ENCODE peak calls at places on chromosomes 11 and 22, in ten cellular contexts. One of them, this sample, is unnamed.

GRCh38 chr11:69801513-69802335 is 17.5 kb downstream of the FGF3 start:
- DNase-seq in left ventricle myocardium inferior: no peak
- DNase-seq in choroid plexus epithelial cell: peak; percentile 28
- DNase-seq in cardiac muscle cell: peak; percentile 54
- DNase-seq in AG04450: no peak
- DNase-seq in prostate gland: no peak
- DNase-seq in tibial artery: no peak
- DNase-seq in astrocyte of the cerebellum: no peak
- DNase-seq in MM.1S: no peak
- DNase-seq in HFF-Myc: no peak
- DNase-seq in this sample: peak; percentile 19

GRCh38 chr11:10906521-10906920 is 48.7 kb upstream of the ZBED5 start:
- DNase-seq in left ventricle myocardium inferior: no peak
- DNase-seq in choroid plexus epithelial cell: peak; percentile 61
- DNase-seq in cardiac muscle cell: no peak
- DNase-seq in AG04450: no peak
- DNase-seq in prostate gland: no peak
- DNase-seq in tibial artery: no peak
- DNase-seq in astrocyte of the cerebellum: no peak
- DNase-seq in MM.1S: no peak
- DNase-seq in HFF-Myc: no peak
- DNase-seq in this sample: no peak

GRCh38 chr11:113505046-113505445 is 29.8 kb upstream of the DRD2 start:
- DNase-seq in left ventricle myocardium inferior: no peak
- DNase-seq in choroid plexus epithelial cell: no peak
- DNase-seq in cardiac muscle cell: no peak
- DNase-seq in AG04450: no peak
- DNase-seq in prostate gland: no peak
- DNase-seq in tibial artery: no peak
- DNase-seq in astrocyte of the cerebellum: no peak
- DNase-seq in MM.1S: no peak
- DNase-seq in HFF-Myc: no peak
- DNase-seq in this sample: no peak

GRCh38 chr11:10979529-10979928 is 121.7 kb upstream of the ZBED5 start:
- DNase-seq in left ventricle myocardium inferior: no peak
- DNase-seq in choroid plexus epithelial cell: no peak
- DNase-seq in cardiac muscle cell: no peak
- DNase-seq in AG04450: no peak
- DNase-seq in prostate gland: no peak
- DNase-seq in tibial artery: no peak
- DNase-seq in astrocyte of the cerebellum: no peak
- DNase-seq in MM.1S: no peak
- DNase-seq in HFF-Myc: no peak
- DNase-seq in this sample: peak; percentile 5

GRCh38 chr11:64675417-64676252 is 47.4 kb downstream of the NRXN2 start:
- DNase-seq in left ventricle myocardium inferior: peak; percentile 80
- DNase-seq in choroid plexus epithelial cell: peak; percentile 88
- DNase-seq in cardiac muscle cell: peak; percentile 23
- DNase-seq in AG04450: no peak
- DNase-seq in prostate gland: no peak
- DNase-seq in tibial artery: peak; percentile 89
- DNase-seq in astrocyte of the cerebellum: no peak
- DNase-seq in MM.1S: no peak
- DNase-seq in HFF-Myc: no peak
- DNase-seq in this sample: peak; percentile 45

GRCh38 chr11:67267188-67268035 is 1.1 kb downstream of the GRK2 start:
- DNase-seq in left ventricle myocardium inferior: no peak
- DNase-seq in choroid plexus epithelial cell: no peak
- DNase-seq in cardiac muscle cell: no peak
- DNase-seq in AG04450: no peak
- DNase-seq in prostate gland: peak; percentile 58
- DNase-seq in tibial artery: no peak
- DNase-seq in astrocyte of the cerebellum: no peak
- DNase-seq in MM.1S: peak; percentile 91
- DNase-seq in HFF-Myc: no peak
- DNase-seq in this sample: peak; percentile 66

GRCh38 chr11:60768202-60768601 is 11.5 kb downstream of the MS4A15 start:
- DNase-seq in left ventricle myocardium inferior: no peak
- DNase-seq in choroid plexus epithelial cell: no peak
- DNase-seq in cardiac muscle cell: no peak
- DNase-seq in AG04450: no peak
- DNase-seq in prostate gland: no peak
- DNase-seq in tibial artery: no peak
- DNase-seq in astrocyte of the cerebellum: no peak
- DNase-seq in MM.1S: no peak
- DNase-seq in HFF-Myc: no peak
- DNase-seq in this sample: no peak

GRCh38 chr11:9663699-9664275 is at the start of gene SWAP70:
- DNase-seq in left ventricle myocardium inferior: peak; percentile 91
- DNase-seq in choroid plexus epithelial cell: peak; percentile 87
- DNase-seq in cardiac muscle cell: peak; percentile 90
- DNase-seq in AG04450: peak; percentile 59
- DNase-seq in prostate gland: peak; percentile 88
- DNase-seq in tibial artery: peak; percentile 87
- DNase-seq in astrocyte of the cerebellum: peak; percentile 64
- DNase-seq in MM.1S: peak; percentile 78
- DNase-seq in HFF-Myc: peak; percentile 42
- DNase-seq in this sample: peak; percentile 95

GRCh38 chr11:133576351-133576750 is 44.0 kb upstream of the OPCML start:
- DNase-seq in left ventricle myocardium inferior: no peak
- DNase-seq in choroid plexus epithelial cell: no peak
- DNase-seq in cardiac muscle cell: no peak
- DNase-seq in AG04450: no peak
- DNase-seq in prostate gland: no peak
- DNase-seq in tibial artery: no peak
- DNase-seq in astrocyte of the cerebellum: no peak
- DNase-seq in MM.1S: no peak
- DNase-seq in HFF-Myc: no peak
- DNase-seq in this sample: no peak

GRCh38 chr22:41526802-41527799 is 17.2 kb downstream of the POLR3H start:
- DNase-seq in left ventricle myocardium inferior: peak; percentile 50
- DNase-seq in choroid plexus epithelial cell: peak; percentile 49
- DNase-seq in cardiac muscle cell: peak; percentile 29
- DNase-seq in AG04450: no peak
- DNase-seq in prostate gland: no peak
- DNase-seq in tibial artery: no peak
- DNase-seq in astrocyte of the cerebellum: no peak
- DNase-seq in MM.1S: peak; percentile 30
- DNase-seq in HFF-Myc: no peak
- DNase-seq in this sample: peak; percentile 61

GRCh38 chr22:47245786-47246185 is 483.3 kb downstream of the TBC1D22A start:
- DNase-seq in left ventricle myocardium inferior: no peak
- DNase-seq in choroid plexus epithelial cell: no peak
- DNase-seq in cardiac muscle cell: no peak
- DNase-seq in AG04450: no peak
- DNase-seq in prostate gland: no peak
- DNase-seq in tibial artery: no peak
- DNase-seq in astrocyte of the cerebellum: no peak
- DNase-seq in MM.1S: no peak
- DNase-seq in HFF-Myc: no peak
- DNase-seq in this sample: no peak

GRCh38 chr11:112122206-112122605 is 35.5 kb downstream of the SDHD start:
- DNase-seq in left ventricle myocardium inferior: no peak
- DNase-seq in choroid plexus epithelial cell: peak; percentile 21
- DNase-seq in cardiac muscle cell: no peak
- DNase-seq in AG04450: no peak
- DNase-seq in prostate gland: no peak
- DNase-seq in tibial artery: no peak
- DNase-seq in astrocyte of the cerebellum: no peak
- DNase-seq in MM.1S: no peak
- DNase-seq in HFF-Myc: peak; percentile 27
- DNase-seq in this sample: no peak

GRCh38 chr11:19679952-19680823 is 32.4 kb upstream of the NAV2 start:
- DNase-seq in left ventricle myocardium inferior: peak; percentile 82
- DNase-seq in choroid plexus epithelial cell: peak; percentile 94
- DNase-seq in cardiac muscle cell: peak; percentile 25
- DNase-seq in AG04450: peak; percentile 94
- DNase-seq in prostate gland: peak; percentile 77
- DNase-seq in tibial artery: peak; percentile 96
- DNase-seq in astrocyte of the cerebellum: peak; percentile 96
- DNase-seq in MM.1S: no peak
- DNase-seq in HFF-Myc: peak; percentile 83
- DNase-seq in this sample: no peak

GRCh38 chr11:132493786-132494185 is 1038.5 kb downstream of the OPCML start:
- DNase-seq in left ventricle myocardium inferior: no peak
- DNase-seq in choroid plexus epithelial cell: no peak
- DNase-seq in cardiac muscle cell: no peak
- DNase-seq in AG04450: no peak
- DNase-seq in prostate gland: no peak
- DNase-seq in tibial artery: no peak
- DNase-seq in astrocyte of the cerebellum: no peak
- DNase-seq in MM.1S: no peak
- DNase-seq in HFF-Myc: no peak
- DNase-seq in this sample: no peak

GRCh38 chr11:72602250-72602904 is 71.8 kb downstream of the PDE2A start:
- DNase-seq in left ventricle myocardium inferior: no peak
- DNase-seq in choroid plexus epithelial cell: no peak
- DNase-seq in cardiac muscle cell: no peak
- DNase-seq in AG04450: no peak
- DNase-seq in prostate gland: no peak
- DNase-seq in tibial artery: no peak
- DNase-seq in astrocyte of the cerebellum: no peak
- DNase-seq in MM.1S: no peak
- DNase-seq in HFF-Myc: no peak
- DNase-seq in this sample: no peak

GRCh38 chr11:122697636-122698167 is 42.2 kb downstream of the UBASH3B start:
- DNase-seq in left ventricle myocardium inferior: no peak
- DNase-seq in choroid plexus epithelial cell: peak; percentile 83
- DNase-seq in cardiac muscle cell: no peak
- DNase-seq in AG04450: no peak
- DNase-seq in prostate gland: no peak
- DNase-seq in tibial artery: peak; percentile 26
- DNase-seq in astrocyte of the cerebellum: no peak
- DNase-seq in MM.1S: peak; percentile 45
- DNase-seq in HFF-Myc: no peak
- DNase-seq in this sample: peak; percentile 67
- H3K4me3 ChIP-seq in left ventricle myocardium inferior: no peak overlapping the region
- H3K4me3 ChIP-seq in choroid plexus epithelial cell: no peak overlapping the region
- H3K4me3 ChIP-seq in cardiac muscle cell: no peak overlapping the region
- H3K4me3 ChIP-seq in AG04450: no peak overlapping the region
- H3K4me3 ChIP-seq in prostate gland: no peak overlapping the region
- H3K4me3 ChIP-seq in tibial artery: no peak overlapping the region
- H3K4me3 ChIP-seq in astrocyte of the cerebellum: no peak overlapping the region
- H3K4me3 ChIP-seq in MM.1S: no peak overlapping the region
- H3K4me3 ChIP-seq in HFF-Myc: no peak overlapping the region
- H3K4me3 ChIP-seq in this sample: no peak overlapping the region

DNA sequence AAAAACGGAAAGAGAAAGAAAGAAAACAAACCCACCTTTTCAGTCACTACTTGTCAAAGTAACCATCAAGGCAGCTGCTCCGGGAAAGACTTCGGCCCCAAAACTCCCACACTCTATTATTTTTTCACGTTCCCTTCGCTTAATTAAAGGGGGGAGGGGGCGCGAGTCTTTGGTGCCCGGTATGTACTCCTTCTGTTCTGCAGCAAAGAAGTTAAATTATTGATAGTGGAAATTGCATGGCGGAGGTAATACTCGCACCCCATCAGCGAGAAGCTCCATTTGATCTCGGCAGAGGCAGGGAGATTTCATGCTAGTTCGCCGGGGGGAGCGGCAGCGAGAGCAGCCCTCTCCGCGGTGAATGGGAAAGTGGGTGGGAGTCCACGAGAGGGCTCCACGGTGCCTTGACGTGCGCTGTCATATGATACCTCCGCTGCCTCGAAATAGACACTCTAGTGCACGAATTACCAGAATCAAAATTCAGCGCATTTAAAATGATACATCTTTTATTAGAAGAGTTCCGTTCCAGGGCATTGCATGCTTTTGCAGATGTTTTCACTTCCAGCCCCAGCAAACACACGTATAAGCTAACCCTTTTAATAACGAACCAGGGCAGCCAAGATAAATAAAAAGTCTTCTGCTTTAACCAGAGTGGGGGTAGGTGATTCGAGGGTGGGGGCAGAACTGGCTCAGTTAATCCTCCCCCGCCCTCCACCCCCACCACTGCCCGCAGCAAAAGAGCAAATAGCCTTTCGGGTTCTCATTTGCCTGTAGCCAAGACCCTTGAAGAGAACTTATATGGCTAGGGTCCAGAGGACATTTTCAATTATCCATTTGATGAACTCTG is 1.2 kb upstream of the BDNF start:
- DNase-seq in left ventricle myocardium inferior: peak; percentile 41
- DNase-seq in choroid plexus epithelial cell: peak; percentile 81
- DNase-seq in cardiac muscle cell: peak; percentile 42
- DNase-seq in AG04450: no peak
- DNase-seq in prostate gland: no peak
- DNase-seq in tibial artery: no peak
- DNase-seq in astrocyte of the cerebellum: no peak
- DNase-seq in MM.1S: peak; percentile 41
- DNase-seq in HFF-Myc: no peak
- DNase-seq in this sample: peak; percentile 36
- TF ChIP-seq CTCF in left ventricle myocardium inferior: peak; percentile 47
- TF ChIP-seq CTCF in choroid plexus epithelial cell: peak; percentile 53
- TF ChIP-seq CTCF in cardiac muscle cell: peak; percentile 35
- TF ChIP-seq CTCF in AG04450: peak; percentile 48
- TF ChIP-seq CTCF in prostate gland: no peak
- TF ChIP-seq CTCF in tibial artery: peak; percentile 22
- TF ChIP-seq CTCF in astrocyte of the cerebellum: peak; percentile 22
- TF ChIP-seq CTCF in MM.1S: peak; percentile 30
- TF ChIP-seq CTCF in HFF-Myc: peak; percentile 36
- TF ChIP-seq CTCF in this sample: peak; percentile 4

GRCh38 chr11:118896921-118897591 is 13.4 kb downstream of the CXCR5 start:
- DNase-seq in left ventricle myocardium inferior: no peak
- DNase-seq in choroid plexus epithelial cell: no peak
- DNase-seq in cardiac muscle cell: no peak
- DNase-seq in AG04450: no peak
- DNase-seq in prostate gland: no peak
- DNase-seq in tibial artery: no peak
- DNase-seq in astrocyte of the cerebellum: no peak
- DNase-seq in MM.1S: no peak
- DNase-seq in HFF-Myc: no peak
- DNase-seq in this sample: no peak
- H3K4me3 ChIP-seq in left ventricle myocardium inferior: no peak overlapping the region
- H3K4me3 ChIP-seq in choroid plexus epithelial cell: no peak overlapping the region
- H3K4me3 ChIP-seq in cardiac muscle cell: no peak overlapping the region
- H3K4me3 ChIP-seq in AG04450: no peak overlapping the region
- H3K4me3 ChIP-seq in prostate gland: no peak overlapping the region
- H3K4me3 ChIP-seq in tibial artery: no peak overlapping the region
- H3K4me3 ChIP-seq in astrocyte of the cerebellum: no peak overlapping the region
- H3K4me3 ChIP-seq in MM.1S: no peak overlapping the region
- H3K4me3 ChIP-seq in HFF-Myc: no peak overlapping the region
- H3K4me3 ChIP-seq in this sample: no peak overlapping the region

DNA sequence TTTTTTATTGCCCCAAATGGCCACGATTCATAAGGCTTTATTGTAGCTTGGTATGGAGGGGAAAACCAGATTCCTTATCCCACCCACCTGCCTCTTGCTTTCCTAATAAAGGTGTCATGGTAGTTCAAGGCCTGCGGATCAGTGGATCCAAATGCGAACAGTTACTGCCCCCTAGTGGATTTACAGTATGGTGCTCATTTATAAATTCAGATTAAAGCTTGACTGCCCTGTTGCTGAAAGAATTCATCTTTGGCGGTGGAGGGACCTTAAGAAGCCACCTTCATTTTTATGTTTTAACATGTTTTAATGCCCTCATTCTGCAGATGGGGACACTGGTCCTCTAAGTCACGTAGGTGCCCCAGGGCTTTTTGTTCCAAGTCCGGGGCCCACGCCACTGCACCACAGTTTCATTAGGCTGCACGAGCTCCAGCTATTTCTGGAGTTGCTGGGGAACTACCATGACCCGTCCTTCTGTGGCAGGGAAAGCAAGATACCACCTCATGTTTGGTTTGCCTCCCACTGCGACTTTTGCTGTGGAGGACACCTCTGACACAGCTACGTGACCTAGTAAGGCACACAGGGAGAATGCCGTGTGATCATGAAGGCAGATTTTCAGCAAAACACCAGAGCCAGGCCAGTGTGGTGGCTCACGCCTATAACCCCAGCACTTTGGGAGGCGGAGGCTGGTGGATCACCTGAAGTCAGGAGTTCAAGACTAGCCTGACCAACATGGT is 15.6 kb upstream of the INCENP start:
- DNase-seq in left ventricle myocardium inferior: no peak
- DNase-seq in choroid plexus epithelial cell: peak; percentile 86
- DNase-seq in cardiac muscle cell: peak; percentile 81
- DNase-seq in AG04450: no peak
- DNase-seq in prostate gland: peak; percentile 49
- DNase-seq in tibial artery: no peak
- DNase-seq in astrocyte of the cerebellum: peak; percentile 51
- DNase-seq in MM.1S: peak; percentile 65
- DNase-seq in HFF-Myc: peak; percentile 48
- DNase-seq in this sample: peak; percentile 74
- TF ChIP-seq CTCF in left ventricle myocardium inferior: peak; percentile 87
- TF ChIP-seq CTCF in choroid plexus epithelial cell: peak; percentile 83
- TF ChIP-seq CTCF in cardiac muscle cell: peak; percentile 74
- TF ChIP-seq CTCF in AG04450: peak; percentile 79
- TF ChIP-seq CTCF in prostate gland: peak; percentile 85
- TF ChIP-seq CTCF in tibial artery: peak; percentile 83
- TF ChIP-seq CTCF in astrocyte of the cerebellum: peak; percentile 76
- TF ChIP-seq CTCF in MM.1S: peak; percentile 84
- TF ChIP-seq CTCF in HFF-Myc: peak; percentile 71
- TF ChIP-seq CTCF in this sample: peak; percentile 62

This sample was measured in GM12865.